ENCODE peak calls at places on chromosome 12, in five cellular contexts. One of them, this sample, is unnamed.

GRCh38 chr12:10214131-10214876 is 1.6 kb downstream of the GABARAPL1 start:
- DNase-seq in colonic mucosa: no peak
- DNase-seq in NT2/D1: no peak
- DNase-seq in left ventricle myocardium inferior: no peak
- DNase-seq in AG10803: peak; percentile 73
- DNase-seq in this sample: no peak

GRCh38 chr12:124680863-124681778 is 113.7 kb upstream of the NCOR2 start:
- DNase-seq in left ventricle myocardium inferior: peak; percentile 67
- DNase-seq in AG10803: peak; percentile 89
- DNase-seq in colonic mucosa: peak; percentile 42
- DNase-seq in NT2/D1: peak; percentile 76
- DNase-seq in this sample: no peak

GRCh38 chr12:92570056-92570753 is 132.6 kb upstream of the PLEKHG7 start:
- DNase-seq in AG10803: peak; percentile 82
- DNase-seq in NT2/D1: peak; percentile 78
- DNase-seq in colonic mucosa: peak; percentile 79
- DNase-seq in left ventricle myocardium inferior: no peak
- DNase-seq in this sample: peak; percentile 66

GRCh38 chr12:9328065-9328464 is 119.9 kb upstream of the PZP start:
- DNase-seq in AG10803: no peak
- DNase-seq in colonic mucosa: no peak
- DNase-seq in left ventricle myocardium inferior: no peak
- DNase-seq in NT2/D1: no peak
- DNase-seq in this sample: no peak

GRCh38 chr12:16347391-16348298 is at the start of gene MGST1:
- DNase-seq in colonic mucosa: peak; percentile 82
- DNase-seq in left ventricle myocardium inferior: peak; percentile 62
- DNase-seq in AG10803: peak; percentile 55
- DNase-seq in NT2/D1: peak; percentile 98
- DNase-seq in this sample: no peak

GRCh38 chr12:24072302-24072701 is 122.8 kb upstream of the SOX5 start:
- DNase-seq in NT2/D1: no peak
- DNase-seq in left ventricle myocardium inferior: no peak
- DNase-seq in AG10803: no peak
- DNase-seq in colonic mucosa: no peak
- DNase-seq in this sample: no peak

GRCh38 chr12:108498136-108498535 is 16.9 kb upstream of the FICD start:
- DNase-seq in left ventricle myocardium inferior: no peak
- DNase-seq in NT2/D1: no peak
- DNase-seq in colonic mucosa: no peak
- DNase-seq in AG10803: no peak
- DNase-seq in this sample: no peak

GRCh38 chr12:110555509-110556406 is 27.4 kb downstream of the PPTC7 start:
- DNase-seq in left ventricle myocardium inferior: no peak
- DNase-seq in NT2/D1: no peak
- DNase-seq in colonic mucosa: no peak
- DNase-seq in AG10803: peak; percentile 86
- DNase-seq in this sample: no peak

GRCh38 chr12:124914392-124915248 is at the start of gene UBC:
- DNase-seq in left ventricle myocardium inferior: peak; percentile 90
- DNase-seq in NT2/D1: peak; percentile 84
- DNase-seq in AG10803: peak; percentile 95
- DNase-seq in colonic mucosa: peak; percentile 94
- DNase-seq in this sample: peak; percentile 77

GRCh38 chr12:104263026-104263425 is 40.5 kb upstream of the EID3 start:
- DNase-seq in NT2/D1: no peak
- DNase-seq in left ventricle myocardium inferior: no peak
- DNase-seq in colonic mucosa: no peak
- DNase-seq in AG10803: no peak
- DNase-seq in this sample: no peak

GRCh38 chr12:19431407-19432308 is 7.6 kb upstream of the AEBP2 start:
- DNase-seq in AG10803: peak; percentile 89
- DNase-seq in NT2/D1: no peak
- DNase-seq in colonic mucosa: no peak
- DNase-seq in left ventricle myocardium inferior: no peak
- DNase-seq in this sample: peak; percentile 21

GRCh38 chr12:19436931-19437330 is 2.4 kb upstream of the AEBP2 start:
- DNase-seq in colonic mucosa: no peak
- DNase-seq in left ventricle myocardium inferior: no peak
- DNase-seq in AG10803: no peak
- DNase-seq in NT2/D1: no peak
- DNase-seq in this sample: no peak

GRCh38 chr12:19432309-19433170 is 6.8 kb upstream of the AEBP2 start:
- DNase-seq in NT2/D1: no peak
- DNase-seq in colonic mucosa: no peak
- DNase-seq in AG10803: no peak
- DNase-seq in left ventricle myocardium inferior: no peak
- DNase-seq in this sample: no peak

GRCh38 chr12:19435831-19436497 is 3.3 kb upstream of the AEBP2 start:
- DNase-seq in colonic mucosa: no peak
- DNase-seq in left ventricle myocardium inferior: no peak
- DNase-seq in NT2/D1: no peak
- DNase-seq in AG10803: no peak
- DNase-seq in this sample: no peak

GRCh38 chr12:19434538-19434937 is 4.8 kb upstream of the AEBP2 start:
- DNase-seq in NT2/D1: no peak
- DNase-seq in colonic mucosa: no peak
- DNase-seq in AG10803: no peak
- DNase-seq in left ventricle myocardium inferior: no peak
- DNase-seq in this sample: no peak
- H3K4me3 ChIP-seq in NT2/D1: no peak overlapping the region
- H3K4me3 ChIP-seq in colonic mucosa: no peak overlapping the region
- H3K4me3 ChIP-seq in AG10803: no peak overlapping the region
- H3K4me3 ChIP-seq in left ventricle myocardium inferior: no peak overlapping the region
- H3K4me3 ChIP-seq in this sample: no peak overlapping the region

GRCh38 chr12:109552971-109553370 is 20.3 kb downstream of the MMAB start:
- DNase-seq in AG10803: no peak
- DNase-seq in colonic mucosa: no peak
- DNase-seq in left ventricle myocardium inferior: no peak
- DNase-seq in NT2/D1: no peak
- DNase-seq in this sample: no peak

GRCh38 chr12:109549613-109550309 is 23.5 kb downstream of the MMAB start:
- DNase-seq in NT2/D1: no peak
- DNase-seq in colonic mucosa: no peak
- DNase-seq in left ventricle myocardium inferior: no peak
- DNase-seq in AG10803: no peak
- DNase-seq in this sample: no peak

GRCh38 chr12:109553471-109553870 is 19.8 kb downstream of the MMAB start:
- DNase-seq in AG10803: peak; percentile 14
- DNase-seq in NT2/D1: no peak
- DNase-seq in left ventricle myocardium inferior: no peak
- DNase-seq in colonic mucosa: no peak
- DNase-seq in this sample: no peak

GRCh38 chr12:109550310-109550680 is 23.0 kb downstream of the MMAB start:
- DNase-seq in colonic mucosa: no peak
- DNase-seq in NT2/D1: no peak
- DNase-seq in left ventricle myocardium inferior: no peak
- DNase-seq in AG10803: no peak
- DNase-seq in this sample: no peak

GRCh38 chr12:109551108-109551507 is 22.2 kb downstream of the MMAB start:
- DNase-seq in NT2/D1: no peak
- DNase-seq in left ventricle myocardium inferior: no peak
- DNase-seq in colonic mucosa: no peak
- DNase-seq in AG10803: no peak
- DNase-seq in this sample: no peak
- H3K4me3 ChIP-seq in NT2/D1: no peak overlapping the region
- H3K4me3 ChIP-seq in left ventricle myocardium inferior: no peak overlapping the region
- H3K4me3 ChIP-seq in colonic mucosa: no peak overlapping the region
- H3K4me3 ChIP-seq in AG10803: no peak overlapping the region
- H3K4me3 ChIP-seq in this sample: no peak overlapping the region

GRCh38 chr12:29320295-29321090 is 60.5 kb downstream of the ERGIC2 start:
- DNase-seq in left ventricle myocardium inferior: no peak
- DNase-seq in colonic mucosa: no peak
- DNase-seq in NT2/D1: no peak
- DNase-seq in AG10803: peak; percentile 67
- DNase-seq in this sample: no peak
- H3K4me3 ChIP-seq in left ventricle myocardium inferior: no peak overlapping the region
- H3K4me3 ChIP-seq in colonic mucosa: no peak overlapping the region
- H3K4me3 ChIP-seq in NT2/D1: no peak overlapping the region
- H3K4me3 ChIP-seq in AG10803: no peak overlapping the region
- H3K4me3 ChIP-seq in this sample: no peak overlapping the region

DNA sequence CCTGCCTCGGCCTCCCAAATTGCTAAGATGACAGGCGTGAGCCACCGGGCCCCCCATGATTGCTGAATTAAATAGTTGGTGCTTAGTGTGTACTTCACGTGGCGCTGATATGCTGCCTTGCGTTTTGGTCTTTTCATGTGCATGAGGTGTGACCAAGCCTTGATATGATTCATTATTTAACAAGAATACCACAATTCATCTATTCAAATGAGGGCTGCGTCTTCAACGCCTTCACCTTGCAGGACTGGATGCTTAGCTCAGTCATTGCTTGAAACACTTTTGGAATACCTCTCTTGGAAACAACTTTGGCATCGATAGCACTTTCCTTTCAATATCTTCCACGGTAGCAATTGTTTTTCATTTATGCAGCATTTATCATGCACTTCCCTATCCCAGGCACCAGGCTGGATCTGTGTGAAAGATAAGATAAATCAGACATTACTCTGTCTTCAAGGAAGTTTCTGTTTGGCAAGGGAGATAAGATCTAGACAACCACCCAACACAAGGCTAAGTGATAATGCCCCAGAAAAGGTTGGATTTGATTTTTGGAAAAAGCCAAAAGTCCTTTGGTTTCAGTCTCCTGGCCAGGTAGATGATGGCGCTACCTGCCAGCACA is 1.3 kb upstream of the TEAD4 start:
- DNase-seq in NT2/D1: no peak
- DNase-seq in AG10803: no peak
- DNase-seq in left ventricle myocardium inferior: no peak
- DNase-seq in colonic mucosa: no peak
- DNase-seq in this sample: no peak
- H3K4me3 ChIP-seq in NT2/D1: peak overlapping the region; percentile 49
- H3K4me3 ChIP-seq in AG10803: peak overlapping the region; percentile 78
- H3K4me3 ChIP-seq in left ventricle myocardium inferior: peak overlapping the region; percentile 76
- H3K4me3 ChIP-seq in colonic mucosa: peak overlapping the region; percentile 41
- H3K4me3 ChIP-seq in this sample: peak overlapping the region; percentile 65

DNA sequence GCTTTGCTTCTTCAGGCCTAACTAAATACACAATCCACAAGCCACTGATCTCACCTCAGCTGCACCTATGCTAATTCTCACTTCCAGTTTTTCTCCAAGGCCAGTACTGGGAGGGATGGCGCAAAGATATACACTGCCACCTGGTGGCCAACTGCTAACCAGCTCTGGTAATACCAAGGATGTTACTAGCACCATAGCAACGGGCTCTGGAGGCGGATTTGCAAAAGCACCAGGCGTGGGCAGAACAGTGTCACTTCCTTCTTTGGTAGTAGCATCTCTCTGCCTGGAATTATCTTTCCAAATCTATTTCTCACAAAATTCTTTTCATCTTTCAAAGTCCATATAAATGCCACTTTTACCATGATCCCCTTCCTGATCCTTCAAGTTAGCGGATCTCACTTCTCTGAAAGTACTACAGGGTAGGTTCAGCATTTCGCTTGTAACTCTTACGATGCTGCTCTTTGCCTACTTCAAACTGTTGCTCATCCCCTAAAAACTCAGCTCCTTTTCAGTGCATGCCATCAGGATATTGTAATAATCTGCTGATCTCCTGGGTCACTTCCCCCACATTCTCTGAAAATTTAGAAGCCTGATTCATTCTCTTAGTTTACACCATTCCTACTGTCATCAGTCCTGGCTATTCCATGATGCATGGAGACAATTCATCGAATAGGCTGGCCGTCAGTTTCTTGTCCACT is 37.1 kb upstream of the FOXJ2 start:
- DNase-seq in left ventricle myocardium inferior: peak; percentile 69
- DNase-seq in NT2/D1: peak; percentile 89
- DNase-seq in colonic mucosa: peak; percentile 72
- DNase-seq in AG10803: peak; percentile 88
- DNase-seq in this sample: peak; percentile 46
- H3K4me3 ChIP-seq in left ventricle myocardium inferior: no peak overlapping the region
- H3K4me3 ChIP-seq in NT2/D1: no peak overlapping the region
- H3K4me3 ChIP-seq in colonic mucosa: no peak overlapping the region
- H3K4me3 ChIP-seq in AG10803: peak overlapping the region; percentile 39
- H3K4me3 ChIP-seq in this sample: no peak overlapping the region

GRCh38 chr12:130818381-130819247 is 20.4 kb downstream of the STX2 start:
- DNase-seq in AG10803: no peak
- DNase-seq in NT2/D1: peak; percentile 57
- DNase-seq in colonic mucosa: peak; percentile 75
- DNase-seq in left ventricle myocardium inferior: peak; percentile 67
- DNase-seq in this sample: no peak
- H3K4me3 ChIP-seq in AG10803: peak overlapping the region; percentile 35
- H3K4me3 ChIP-seq in NT2/D1: no peak overlapping the region
- H3K4me3 ChIP-seq in colonic mucosa: peak overlapping the region; percentile 43
- H3K4me3 ChIP-seq in left ventricle myocardium inferior: peak overlapping the region; percentile 67
- H3K4me3 ChIP-seq in this sample: peak overlapping the region; percentile 56